ENCODE peak calls at places on chromosomes 12 and 14, in seven cellular contexts. T is neuronal stem cell, I is IMR-90, F is H9, G is mesendoderm, L is mesenchymal stem cell, D is H1. O is an unnamed sample.

GRCh38 chr14:45201908-45202307 is 51.1 kb downstream of the MIS18BP1 start:
- DNase-seq in T (no peak), I (no peak), F (peak; percentile 44), G (peak; percentile 46), L (peak; percentile 21), D (no peak), O (no peak)

GRCh38 chr12:96197503-96198272 is 3.5 kb downstream of the ELK3 start:
- DNase-seq in T (no peak), I (peak; percentile 97), F (no peak), G (no peak), L (peak; percentile 93), D (no peak), O (peak; percentile 46)

GRCh38 chr12:111976860-111977259 is 36.1 kb downstream of the TMEM116 start:
- DNase-seq in T (no peak), I (no peak), F (no peak), G (no peak), L (no peak), D (no peak), O (no peak)

GRCh38 chr14:62439210-62439609 is 606.0 kb downstream of the KCNH5 start:
- DNase-seq in T (no peak), I (no peak), F (no peak), G (no peak), L (no peak), D (no peak), O (no peak)

GRCh38 chr12:52441320-52441911 is 7.2 kb upstream of the KRT75 start:
- DNase-seq in T (no peak), I (peak; percentile 2), F (no peak), G (no peak), L (no peak), D (no peak), O (peak; percentile 66)

GRCh38 chr12:54526800-54527630 is 22.4 kb upstream of the PDE1B start:
- DNase-seq in T (peak; percentile 75), I (peak; percentile 5), F (peak; percentile 92), G (peak; percentile 80), L (peak; percentile 8), D (peak; percentile 93), O (peak; percentile 7)

GRCh38 chr12:31591308-31591901 is 469 bp upstream of the DENND5B start:
- DNase-seq in T (no peak), I (no peak), F (peak; percentile 46), G (peak; percentile 39), L (peak; percentile 73), D (no peak), O (no peak)

GRCh38 chr12:128008341-128008740 is 258.6 kb upstream of the TMEM132C start:
- DNase-seq in T (no peak), I (no peak), F (no peak), G (no peak), L (peak; percentile 29), D (no peak), O (peak; percentile 13)

GRCh38 chr14:69287096-69287991 is 27.4 kb downstream of the GALNT16 start:
- DNase-seq in T (no peak), I (no peak), F (peak; percentile 46), G (peak; percentile 64), L (peak; percentile 52), D (peak; percentile 50), O (no peak)

GRCh38 chr14:91509083-91509877 is 830 bp downstream of the PPP4R3A start:
- DNase-seq in T (no peak), I (no peak), F (peak; percentile 37), G (peak; percentile 46), L (no peak), D (peak; percentile 64), O (peak; percentile 20)

GRCh38 chr12:89470741-89471504 is 53.7 kb downstream of the GALNT4 start:
- DNase-seq in T (no peak), I (peak; percentile 68), F (no peak), G (peak; percentile 58), L (peak; percentile 54), D (no peak), O (no peak)

GRCh38 chr14:49893309-49894213 is 679 bp downstream of the ARF6 start:
- DNase-seq in T (peak; percentile 29), I (no peak), F (no peak), G (peak; percentile 41), L (peak; percentile 62), D (no peak), O (peak; percentile 48)

GRCh38 chr14:103854017-103854808 is 6.8 kb upstream of the PPP1R13B start:
- DNase-seq in T (no peak), I (no peak), F (no peak), G (no peak), L (no peak), D (no peak), O (peak; percentile 99)

GRCh38 chr14:104224516-104225281 is 86.3 kb downstream of the KIF26A start:
- DNase-seq in T (no peak), I (no peak), F (peak; percentile 66), G (peak; percentile 50), L (peak; percentile 2), D (peak; percentile 88), O (no peak)

GRCh38 chr12:22641353-22642053 is 16.5 kb downstream of the ETNK1 start:
- DNase-seq in T (no peak), I (no peak), F (no peak), G (no peak), L (no peak), D (no peak), O (no peak)

GRCh38 chr12:103399986-103400385 is 95.8 kb downstream of the C12orf42 start:
- DNase-seq in T (no peak), I (no peak), F (no peak), G (peak; percentile 12), L (no peak), D (no peak), O (no peak)

GRCh38 chr14:104301731-104302460 is 163.5 kb downstream of the KIF26A start:
- DNase-seq in T (no peak), I (no peak), F (no peak), G (no peak), L (no peak), D (no peak), O (no peak)

GRCh38 chr14:94355191-94355794 is 32.2 kb upstream of the SERPINA6 start:
- DNase-seq in T (peak; percentile 27), I (peak; percentile 65), F (peak; percentile 71), G (peak; percentile 77), L (no peak), D (peak; percentile 61), O (peak; percentile 51)

GRCh38 chr12:77058740-77059139 is 6.6 kb downstream of the E2F7 start:
- DNase-seq in T (no peak), I (peak; percentile 26), F (no peak), G (no peak), L (peak; percentile 19), D (no peak), O (no peak)

GRCh38 chr12:68932123-68932700 is 759 bp downstream of the CPM start:
- DNase-seq in T (peak; percentile 26), I (no peak), F (no peak), G (no peak), L (no peak), D (no peak), O (no peak)

GRCh38 chr14:57031474-57031873 is 221.2 kb upstream of the OTX2 start:
- DNase-seq in T (no peak), I (no peak), F (no peak), G (no peak), L (no peak), D (no peak), O (no peak)

GRCh38 chr12:12072064-12072760 is 1.5 kb downstream of the BCL2L14 start:
- DNase-seq in T (no peak), I (no peak), F (no peak), G (no peak), L (no peak), D (no peak), O (no peak)

DNA sequence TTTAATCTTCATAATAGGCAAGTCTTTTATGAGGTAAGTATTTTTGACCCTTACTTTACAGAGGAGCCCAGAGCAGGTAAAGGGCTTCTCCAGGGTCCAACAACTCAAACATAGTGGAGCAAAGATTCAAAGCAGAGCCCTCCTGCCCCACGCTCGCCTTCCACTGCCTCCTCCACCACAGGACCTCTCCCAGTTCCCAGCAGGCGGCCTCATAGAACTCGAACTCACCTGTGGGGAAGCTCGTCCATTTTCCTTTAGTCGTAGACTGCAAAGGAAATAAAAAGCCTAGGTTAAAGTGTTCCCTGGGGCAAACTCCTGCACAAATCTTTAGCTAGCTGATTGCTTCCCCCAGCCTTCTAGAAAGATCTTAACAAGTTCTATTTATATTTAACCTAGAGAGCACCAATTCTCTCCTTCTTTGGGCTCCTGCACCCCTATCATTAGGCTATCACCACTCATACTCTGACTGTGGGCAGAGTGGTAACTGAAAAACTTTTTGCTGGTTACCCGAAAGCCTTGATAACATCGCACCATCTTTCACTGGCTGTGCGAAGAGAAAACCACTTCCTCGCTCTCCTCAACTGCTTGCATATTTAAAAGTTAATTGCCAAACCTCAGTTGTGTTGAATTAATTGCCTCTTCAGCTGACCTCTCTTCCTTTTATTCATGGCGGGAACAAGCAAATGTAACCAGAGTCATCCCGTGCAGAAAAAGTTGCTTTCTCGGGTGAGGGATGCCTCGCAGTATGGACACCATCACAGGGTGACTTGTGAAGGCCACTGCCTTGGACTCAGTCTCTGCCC is 299.6 kb downstream of the DPF3 start:
- DNase-seq in T (no peak), I (no peak), F (no peak), G (no peak), L (no peak), D (no peak), O (no peak)
- H3K18ac ChIP-seq in T (no peak overlapping the region), I (no peak overlapping the region), F (no peak overlapping the region), G (no peak overlapping the region), L (no peak overlapping the region), D (no peak overlapping the region), O (no peak overlapping the region)

DNA sequence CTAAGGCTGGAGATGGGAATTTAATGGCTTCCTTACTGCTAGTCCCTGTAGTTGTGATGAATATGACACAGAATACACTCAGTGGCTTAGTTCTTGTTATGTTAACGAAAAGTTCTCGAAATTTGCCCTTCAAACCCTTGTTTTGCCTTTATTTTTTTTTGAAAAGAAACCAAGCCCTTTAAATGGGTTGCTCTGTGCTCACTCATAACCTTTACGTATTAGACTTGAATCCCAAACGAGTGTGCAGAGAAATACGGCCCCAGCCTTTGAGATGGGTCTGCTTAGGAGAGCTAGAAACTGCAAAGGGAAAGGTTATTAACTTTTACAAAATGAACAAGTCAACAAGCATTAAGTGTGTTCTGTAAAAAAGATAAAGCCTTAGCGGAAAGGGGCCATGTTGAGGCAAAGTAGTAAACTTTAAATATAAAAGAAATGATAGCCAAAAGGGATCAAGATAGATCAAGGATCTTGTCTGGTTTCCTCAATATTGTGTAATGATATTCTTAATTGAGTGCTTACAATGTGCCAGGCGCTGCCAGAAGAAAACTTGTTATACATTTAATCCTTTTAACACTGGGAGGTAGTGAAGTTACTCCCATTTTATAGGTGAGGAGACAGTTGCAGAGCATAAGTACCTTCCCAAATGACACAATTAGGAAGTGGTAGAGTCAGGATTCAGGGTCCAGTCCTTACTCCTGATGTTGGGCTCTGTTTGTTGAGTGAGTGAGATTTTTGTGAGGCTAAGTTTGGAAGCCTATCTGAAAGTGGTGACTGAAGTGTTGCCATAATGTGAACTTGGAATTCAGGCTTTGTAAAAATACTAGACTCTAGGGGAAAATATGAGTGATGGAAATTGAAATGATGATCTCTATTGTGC is 1.9 kb downstream of the NUDT4 start:
- DNase-seq in T (no peak), I (peak; percentile 14), F (no peak), G (peak; percentile 34), L (peak; percentile 39), D (no peak), O (no peak)
- H3K18ac ChIP-seq in T (no peak overlapping the region), I (peak overlapping the region; percentile 80), F (no peak overlapping the region), G (no peak overlapping the region), L (no peak overlapping the region), D (no peak overlapping the region), O (no peak overlapping the region)

GRCh38 chr12:46406352-46407027 is 33.9 kb upstream of the SLC38A2 start:
- DNase-seq in T (no peak), I (no peak), F (no peak), G (peak; percentile 70), L (no peak), D (no peak), O (no peak)
- H3K18ac ChIP-seq in T (no peak overlapping the region), I (peak overlapping the region; percentile 77), F (no peak overlapping the region), G (no peak overlapping the region), L (no peak overlapping the region), D (no peak overlapping the region), O (no peak overlapping the region)

GRCh38 chr12:120784804-120785203 is 59.2 kb downstream of the ACADS start:
- DNase-seq in T (no peak), I (no peak), F (no peak), G (no peak), L (no peak), D (no peak), O (no peak)
- H3K18ac ChIP-seq in T (no peak overlapping the region), I (no peak overlapping the region), F (no peak overlapping the region), G (no peak overlapping the region), L (no peak overlapping the region), D (no peak overlapping the region), O (no peak overlapping the region)

O was measured in trophoblast cell.